ENCODE peak calls at places on chromosomes 7 and 10, in eight cellular contexts. One of them, this sample, is unnamed.

GRCh38 chr7:28037220-28038010 is 143.2 kb downstream of the JAZF1 start:
- DNase-seq in NCI-H1694 treated with DMSO at 0.1 percent for 48 hours: no peak
- DNase-seq in stimulated activated CD8-positive, alpha-beta memory T cell treated with anti-CD3 and anti-CD28 coated beads, Interleukin-2, amount 100 ng/mL, for 1 hour: no peak
- DNase-seq in Caki2: peak
- DNase-seq in NCI-H748 treated with DMSO at 0.1 percent for 48 hours: no peak
- DNase-seq in EH: peak
- DNase-seq in HFF-Myc: peak
- DNase-seq in RCC 7860: peak
- DNase-seq in this sample: no peak

GRCh38 chr7:36761835-36762234 is 37.5 kb upstream of the AOAH start:
- DNase-seq in RCC 7860: no peak
- DNase-seq in EH: no peak
- DNase-seq in Caki2: no peak
- DNase-seq in NCI-H1694 treated with DMSO at 0.1 percent for 48 hours: no peak
- DNase-seq in NCI-H748 treated with DMSO at 0.1 percent for 48 hours: no peak
- DNase-seq in stimulated activated CD8-positive, alpha-beta memory T cell treated with anti-CD3 and anti-CD28 coated beads, Interleukin-2, amount 100 ng/mL, for 1 hour: no peak
- DNase-seq in HFF-Myc: no peak
- DNase-seq in this sample: no peak

GRCh38 chr7:151075662-151075971 is 5.0 kb downstream of the FASTK start:
- DNase-seq in RCC 7860: no peak
- DNase-seq in stimulated activated CD8-positive, alpha-beta memory T cell treated with anti-CD3 and anti-CD28 coated beads, Interleukin-2, amount 100 ng/mL, for 1 hour: no peak
- DNase-seq in Caki2: no peak
- DNase-seq in NCI-H748 treated with DMSO at 0.1 percent for 48 hours: no peak
- DNase-seq in HFF-Myc: no peak
- DNase-seq in EH: no peak
- DNase-seq in NCI-H1694 treated with DMSO at 0.1 percent for 48 hours: no peak
- DNase-seq in this sample: no peak

GRCh38 chr10:62059424-62059913 is 158.0 kb downstream of the ARID5B start:
- DNase-seq in stimulated activated CD8-positive, alpha-beta memory T cell treated with anti-CD3 and anti-CD28 coated beads, Interleukin-2, amount 100 ng/mL, for 1 hour: no peak
- DNase-seq in NCI-H1694 treated with DMSO at 0.1 percent for 48 hours: no peak
- DNase-seq in RCC 7860: no peak
- DNase-seq in EH: peak
- DNase-seq in HFF-Myc: peak
- DNase-seq in NCI-H748 treated with DMSO at 0.1 percent for 48 hours: no peak
- DNase-seq in Caki2: no peak
- DNase-seq in this sample: no peak

GRCh38 chr10:100945754-100946153 is 23.6 kb upstream of the SEMA4G start:
- DNase-seq in NCI-H748 treated with DMSO at 0.1 percent for 48 hours: no peak
- DNase-seq in stimulated activated CD8-positive, alpha-beta memory T cell treated with anti-CD3 and anti-CD28 coated beads, Interleukin-2, amount 100 ng/mL, for 1 hour: no peak
- DNase-seq in EH: no peak
- DNase-seq in Caki2: no peak
- DNase-seq in RCC 7860: no peak
- DNase-seq in NCI-H1694 treated with DMSO at 0.1 percent for 48 hours: no peak
- DNase-seq in HFF-Myc: no peak
- DNase-seq in this sample: no peak

GRCh38 chr10:47379445-47379785 is 4.7 kb downstream of the ZNF488 start:
- DNase-seq in Caki2: no peak
- DNase-seq in HFF-Myc: no peak
- DNase-seq in NCI-H1694 treated with DMSO at 0.1 percent for 48 hours: no peak
- DNase-seq in stimulated activated CD8-positive, alpha-beta memory T cell treated with anti-CD3 and anti-CD28 coated beads, Interleukin-2, amount 100 ng/mL, for 1 hour: no peak
- DNase-seq in NCI-H748 treated with DMSO at 0.1 percent for 48 hours: no peak
- DNase-seq in RCC 7860: no peak
- DNase-seq in EH: no peak
- DNase-seq in this sample: peak

GRCh38 chr7:74083928-74084721 is 521 bp downstream of the LIMK1 start:
- DNase-seq in RCC 7860: peak
- DNase-seq in stimulated activated CD8-positive, alpha-beta memory T cell treated with anti-CD3 and anti-CD28 coated beads, Interleukin-2, amount 100 ng/mL, for 1 hour: no peak
- DNase-seq in NCI-H1694 treated with DMSO at 0.1 percent for 48 hours: peak
- DNase-seq in NCI-H748 treated with DMSO at 0.1 percent for 48 hours: no peak
- DNase-seq in Caki2: peak
- DNase-seq in EH: peak
- DNase-seq in HFF-Myc: no peak
- DNase-seq in this sample: no peak

GRCh38 chr7:81162234-81162633 is 243.4 kb upstream of the SEMA3C start:
- DNase-seq in NCI-H1694 treated with DMSO at 0.1 percent for 48 hours: no peak
- DNase-seq in NCI-H748 treated with DMSO at 0.1 percent for 48 hours: no peak
- DNase-seq in EH: no peak
- DNase-seq in stimulated activated CD8-positive, alpha-beta memory T cell treated with anti-CD3 and anti-CD28 coated beads, Interleukin-2, amount 100 ng/mL, for 1 hour: no peak
- DNase-seq in Caki2: no peak
- DNase-seq in HFF-Myc: no peak
- DNase-seq in RCC 7860: no peak
- DNase-seq in this sample: no peak

GRCh38 chr10:60336901-60337630 is 52.6 kb downstream of the ANK3 start:
- DNase-seq in NCI-H1694 treated with DMSO at 0.1 percent for 48 hours: no peak
- DNase-seq in Caki2: no peak
- DNase-seq in EH: peak
- DNase-seq in RCC 7860: no peak
- DNase-seq in stimulated activated CD8-positive, alpha-beta memory T cell treated with anti-CD3 and anti-CD28 coated beads, Interleukin-2, amount 100 ng/mL, for 1 hour: no peak
- DNase-seq in NCI-H748 treated with DMSO at 0.1 percent for 48 hours: no peak
- DNase-seq in HFF-Myc: no peak
- DNase-seq in this sample: no peak

GRCh38 chr7:106127984-106128780 is 16.1 kb upstream of the SYPL1 start:
- DNase-seq in NCI-H748 treated with DMSO at 0.1 percent for 48 hours: no peak
- DNase-seq in RCC 7860: no peak
- DNase-seq in stimulated activated CD8-positive, alpha-beta memory T cell treated with anti-CD3 and anti-CD28 coated beads, Interleukin-2, amount 100 ng/mL, for 1 hour: no peak
- DNase-seq in HFF-Myc: no peak
- DNase-seq in Caki2: no peak
- DNase-seq in EH: peak
- DNase-seq in NCI-H1694 treated with DMSO at 0.1 percent for 48 hours: no peak
- DNase-seq in this sample: no peak

GRCh38 chr10:127908106-127908957 is 1.4 kb downstream of the PTPRE start:
- DNase-seq in HFF-Myc: peak
- DNase-seq in NCI-H748 treated with DMSO at 0.1 percent for 48 hours: no peak
- DNase-seq in NCI-H1694 treated with DMSO at 0.1 percent for 48 hours: no peak
- DNase-seq in RCC 7860: peak
- DNase-seq in Caki2: peak
- DNase-seq in stimulated activated CD8-positive, alpha-beta memory T cell treated with anti-CD3 and anti-CD28 coated beads, Interleukin-2, amount 100 ng/mL, for 1 hour: no peak
- DNase-seq in EH: no peak
- DNase-seq in this sample: no peak

GRCh38 chr10:79463578-79464496 is 18.4 kb upstream of the ZCCHC24 start:
- DNase-seq in stimulated activated CD8-positive, alpha-beta memory T cell treated with anti-CD3 and anti-CD28 coated beads, Interleukin-2, amount 100 ng/mL, for 1 hour: no peak
- DNase-seq in HFF-Myc: no peak
- DNase-seq in EH: no peak
- DNase-seq in NCI-H748 treated with DMSO at 0.1 percent for 48 hours: no peak
- DNase-seq in RCC 7860: no peak
- DNase-seq in Caki2: no peak
- DNase-seq in NCI-H1694 treated with DMSO at 0.1 percent for 48 hours: no peak
- DNase-seq in this sample: no peak

GRCh38 chr7:110090113-110090820 is 1000.7 kb upstream of the LRRN3 start:
- DNase-seq in NCI-H1694 treated with DMSO at 0.1 percent for 48 hours: no peak
- DNase-seq in EH: peak
- DNase-seq in NCI-H748 treated with DMSO at 0.1 percent for 48 hours: no peak
- DNase-seq in HFF-Myc: peak
- DNase-seq in Caki2: peak
- DNase-seq in RCC 7860: peak
- DNase-seq in stimulated activated CD8-positive, alpha-beta memory T cell treated with anti-CD3 and anti-CD28 coated beads, Interleukin-2, amount 100 ng/mL, for 1 hour: no peak
- DNase-seq in this sample: no peak

GRCh38 chr10:63522129-63522687 is 1.0 kb downstream of the REEP3 start:
- DNase-seq in HFF-Myc: no peak
- DNase-seq in Caki2: no peak
- DNase-seq in RCC 7860: no peak
- DNase-seq in stimulated activated CD8-positive, alpha-beta memory T cell treated with anti-CD3 and anti-CD28 coated beads, Interleukin-2, amount 100 ng/mL, for 1 hour: no peak
- DNase-seq in NCI-H1694 treated with DMSO at 0.1 percent for 48 hours: peak
- DNase-seq in NCI-H748 treated with DMSO at 0.1 percent for 48 hours: peak
- DNase-seq in EH: no peak
- DNase-seq in this sample: no peak

GRCh38 chr7:46943996-46944395 is 637.9 kb downstream of the TNS3 start:
- DNase-seq in NCI-H748 treated with DMSO at 0.1 percent for 48 hours: no peak
- DNase-seq in NCI-H1694 treated with DMSO at 0.1 percent for 48 hours: no peak
- DNase-seq in EH: no peak
- DNase-seq in Caki2: no peak
- DNase-seq in stimulated activated CD8-positive, alpha-beta memory T cell treated with anti-CD3 and anti-CD28 coated beads, Interleukin-2, amount 100 ng/mL, for 1 hour: no peak
- DNase-seq in RCC 7860: no peak
- DNase-seq in HFF-Myc: no peak
- DNase-seq in this sample: no peak

GRCh38 chr7:153193144-153193595 is 433.6 kb downstream of the ACTR3B start:
- DNase-seq in stimulated activated CD8-positive, alpha-beta memory T cell treated with anti-CD3 and anti-CD28 coated beads, Interleukin-2, amount 100 ng/mL, for 1 hour: no peak
- DNase-seq in Caki2: no peak
- DNase-seq in NCI-H748 treated with DMSO at 0.1 percent for 48 hours: no peak
- DNase-seq in RCC 7860: no peak
- DNase-seq in HFF-Myc: no peak
- DNase-seq in EH: no peak
- DNase-seq in NCI-H1694 treated with DMSO at 0.1 percent for 48 hours: no peak
- DNase-seq in this sample: no peak

GRCh38 chr10:30600005-30600404 is 29.5 kb downstream of the LYZL2 start:
- DNase-seq in EH: no peak
- DNase-seq in NCI-H748 treated with DMSO at 0.1 percent for 48 hours: no peak
- DNase-seq in Caki2: no peak
- DNase-seq in RCC 7860: no peak
- DNase-seq in NCI-H1694 treated with DMSO at 0.1 percent for 48 hours: no peak
- DNase-seq in stimulated activated CD8-positive, alpha-beta memory T cell treated with anti-CD3 and anti-CD28 coated beads, Interleukin-2, amount 100 ng/mL, for 1 hour: no peak
- DNase-seq in HFF-Myc: no peak
- DNase-seq in this sample: no peak

GRCh38 chr7:158289761-158290523 is 297.7 kb downstream of the PTPRN2 start:
- DNase-seq in RCC 7860: no peak
- DNase-seq in EH: no peak
- DNase-seq in stimulated activated CD8-positive, alpha-beta memory T cell treated with anti-CD3 and anti-CD28 coated beads, Interleukin-2, amount 100 ng/mL, for 1 hour: no peak
- DNase-seq in Caki2: no peak
- DNase-seq in NCI-H748 treated with DMSO at 0.1 percent for 48 hours: no peak
- DNase-seq in NCI-H1694 treated with DMSO at 0.1 percent for 48 hours: no peak
- DNase-seq in HFF-Myc: no peak
- DNase-seq in this sample: no peak

GRCh38 chr7:22587322-22587721 is 87.3 kb upstream of the STEAP1B start:
- DNase-seq in NCI-H748 treated with DMSO at 0.1 percent for 48 hours: no peak
- DNase-seq in RCC 7860: no peak
- DNase-seq in stimulated activated CD8-positive, alpha-beta memory T cell treated with anti-CD3 and anti-CD28 coated beads, Interleukin-2, amount 100 ng/mL, for 1 hour: no peak
- DNase-seq in HFF-Myc: no peak
- DNase-seq in Caki2: no peak
- DNase-seq in EH: peak
- DNase-seq in NCI-H1694 treated with DMSO at 0.1 percent for 48 hours: no peak
- DNase-seq in this sample: no peak

GRCh38 chr10:48306870-48307531 is 524 bp downstream of the MAPK8 start:
- DNase-seq in NCI-H1694 treated with DMSO at 0.1 percent for 48 hours: peak
- DNase-seq in stimulated activated CD8-positive, alpha-beta memory T cell treated with anti-CD3 and anti-CD28 coated beads, Interleukin-2, amount 100 ng/mL, for 1 hour: peak
- DNase-seq in NCI-H748 treated with DMSO at 0.1 percent for 48 hours: peak
- DNase-seq in RCC 7860: peak
- DNase-seq in EH: peak
- DNase-seq in HFF-Myc: no peak
- DNase-seq in Caki2: peak
- DNase-seq in this sample: peak

This sample was measured in type B pancreatic cell.